ENCODE peak calls at places on chromosomes 6 and 20, in four cellular contexts. Y is CD8-positive, alpha-beta memory T cell; M is progenitor cell of endocrine pancreas; J is GM12865. H is an unnamed sample.

GRCh38 chr6:44715925-44716324 is 328.4 kb downstream of the CDC5L start:
- DNase-seq in M (no peak), J (no peak), Y (no peak), H (no peak)

GRCh38 chr20:53655909-53656652 is 62.4 kb upstream of the ZNF217 start:
- DNase-seq in M (no peak), Y (no peak), J (peak), H (no peak)

GRCh38 chr6:161583561-161583960 is 309.7 kb upstream of the AGPAT4 start:
- DNase-seq in Y (no peak), J (no peak), M (no peak), H (no peak)

GRCh38 chr20:47071646-47072185 is 177.1 kb downstream of the EYA2 start:
- DNase-seq in Y (no peak), J (no peak), M (no peak), H (no peak)

GRCh38 chr6:138571585-138572199 is 72.4 kb upstream of the NHSL1 start:
- DNase-seq in M (no peak), J (no peak), Y (no peak), H (no peak)

GRCh38 chr6:56977192-56977591 is 22.3 kb downstream of the BEND6 start:
- DNase-seq in Y (no peak), J (peak), M (no peak), H (no peak)

GRCh38 chr20:53879048-53879684 is 191.2 kb downstream of the BCAS1 start:
- DNase-seq in Y (no peak), M (no peak), J (no peak), H (no peak)

GRCh38 chr20:32970115-32970972 is 33.9 kb downstream of the SUN5 start:
- DNase-seq in J (no peak), M (no peak), Y (no peak), H (no peak)

GRCh38 chr20:38471987-38472512 is 593 bp upstream of the RALGAPB start:
- DNase-seq in Y (no peak), J (no peak), M (no peak), H (no peak)

GRCh38 chr6:31947070-31947675 is 1.3 kb downstream of the CFB start:
- DNase-seq in M (no peak), Y (no peak), J (no peak), H (no peak)

GRCh38 chr20:16292227-16292626 is 281.0 kb downstream of the KIF16B start:
- DNase-seq in Y (no peak), J (no peak), M (no peak), H (no peak)

GRCh38 chr6:46688117-46688965 is 656 bp downstream of the TDRD6 start:
- DNase-seq in M (no peak), J (no peak), Y (no peak), H (no peak)

GRCh38 chr6:49269190-49269589 is 193.9 kb downstream of the MMUT start:
- DNase-seq in J (no peak), M (no peak), Y (no peak), H (no peak)

GRCh38 chr6:157693867-157694266 is 129.2 kb upstream of the SNX9 start:
- DNase-seq in M (no peak), Y (no peak), J (no peak), H (no peak)

GRCh38 chr6:85498596-85499258 is 48.8 kb downstream of the NT5E start:
- DNase-seq in M (no peak), J (no peak), Y (no peak), H (no peak)

GRCh38 chr6:147954938-147955337 is 387.7 kb upstream of the SASH1 start:
- DNase-seq in Y (no peak), M (no peak), J (no peak), H (no peak)

GRCh38 chr6:36724514-36725385 is 27.1 kb downstream of the RAB44 start:
- DNase-seq in Y (peak), J (peak), M (peak), H (no peak)

GRCh38 chr6:7154341-7155139 is 46.8 kb downstream of the RREB1 start:
- DNase-seq in Y (no peak), J (peak), M (no peak), H (no peak)

GRCh38 chr6:151905072-151905471 is 97.6 kb downstream of the ESR1 start:
- DNase-seq in J (peak), Y (no peak), M (no peak), H (no peak)

GRCh38 chr20:35568645-35569044 is 26.8 kb downstream of the ERGIC3 start:
- DNase-seq in Y (no peak), J (peak), M (no peak), H (no peak)

GRCh38 chr6:79946773-79947190 is 571 bp downstream of the ELOVL4 start:
- DNase-seq in J (no peak), Y (peak), M (peak), H (peak)

GRCh38 chr6:28104392-28105250 is 19.8 kb upstream of the ZSCAN16 start:
- DNase-seq in M (peak), J (peak), Y (peak), H (peak)

H was measured in naive thymus-derived CD8-positive, alpha-beta T cell.